ENCODE peak calls at places on chromosomes 16 and 17, in five cellular contexts. I, W, V, Y and X are unnamed samples.

GRCh38 chr17:37187262-37187661 is 188.5 kb upstream of the C17orf78 start:
- DNase-seq in I (no peak), W (no peak), V (no peak), Y (no peak), X (no peak)

GRCh38 chr16:78496189-78496588 is 396.7 kb downstream of the WWOX start:
- DNase-seq in I (no peak), W (no peak), V (no peak), Y (no peak), X (no peak)

GRCh38 chr17:305090-305976 is 47.3 kb downstream of the RPH3AL start:
- DNase-seq in I (no peak), W (no peak), V (no peak), Y (no peak), X (no peak)

GRCh38 chr16:20401475-20402016 is 3.0 kb downstream of the PDILT start:
- DNase-seq in I (no peak), W (no peak), V (no peak), Y (no peak), X (no peak)

GRCh38 chr16:62066747-62067146 is 30.5 kb upstream of the CDH8 start:
- DNase-seq in I (no peak), W (no peak), V (no peak), Y (no peak), X (no peak)

GRCh38 chr16:47413041-47413440 is 47.8 kb downstream of the ITFG1 start:
- DNase-seq in I (no peak), W (no peak), V (no peak), Y (no peak), X (no peak)

GRCh38 chr17:74011963-74012362 is 191.5 kb upstream of the RPL38 start:
- DNase-seq in I (no peak), W (no peak), V (no peak), Y (no peak), X (no peak)

GRCh38 chr17:75340636-75341035 is 51.4 kb upstream of the SLC25A19 start:
- DNase-seq in I (no peak), W (no peak), V (no peak), Y (no peak), X (no peak)

GRCh38 chr17:79981090-79981489 is 54.6 kb downstream of the TBC1D16 start:
- DNase-seq in I (no peak), W (no peak), V (no peak), Y (no peak), X (no peak)

GRCh38 chr16:86033971-86034370 is 135.0 kb downstream of the IRF8 start:
- DNase-seq in I (no peak), W (no peak), V (no peak), Y (no peak), X (no peak)

GRCh38 chr17:82613283-82614094 is 34.8 kb downstream of the WDR45B start:
- DNase-seq in I (no peak), W (no peak), V (no peak), Y (no peak), X (no peak)

GRCh38 chr16:924063-924462 is 46.7 kb downstream of the LMF1 start:
- DNase-seq in I (no peak), W (no peak), V (no peak), Y (no peak), X (no peak)

GRCh38 chr16:58638148-58639036 is 8.8 kb upstream of the CNOT1 start:
- DNase-seq in I (peak; percentile 26), W (peak; percentile 19), V (no peak), Y (peak; percentile 79), X (no peak)

GRCh38 chr17:31604936-31605335 is 213.5 kb downstream of the RAB11FIP4 start:
- DNase-seq in I (no peak), W (no peak), V (no peak), Y (no peak), X (no peak)

GRCh38 chr17:40554646-40555295 is 10.5 kb downstream of the CCR7 start:
- DNase-seq in I (no peak), W (no peak), V (no peak), Y (no peak), X (no peak)

GRCh38 chr17:14015286-14015685 is 54.0 kb upstream of the COX10 start:
- DNase-seq in I (no peak), W (no peak), V (no peak), Y (no peak), X (no peak)

GRCh38 chr16:87121816-87122215 is 195.4 kb downstream of the C16orf95 start:
- DNase-seq in I (no peak), W (no peak), V (no peak), Y (no peak), X (no peak)

GRCh38 chr16:48452991-48453760 is 68.0 kb upstream of the SIAH1 start:
- DNase-seq in I (no peak), W (no peak), V (no peak), Y (no peak), X (no peak)

GRCh38 chr17:39872700-39873099 is 4.7 kb downstream of the ZPBP2 start:
- DNase-seq in I (no peak), W (no peak), V (no peak), Y (peak; percentile 20), X (no peak)

GRCh38 chr17:78997231-78997741 is 12.3 kb downstream of the CANT1 start:
- DNase-seq in I (no peak), W (no peak), V (no peak), Y (no peak), X (no peak)

GRCh38 chr17:75003070-75003956 is 9.2 kb upstream of the MRPL58 start:
- DNase-seq in I (no peak), W (no peak), V (no peak), Y (no peak), X (no peak)

GRCh38 chr16:1989826-1990335 is at the start of gene SYNGR3:
- DNase-seq in I (no peak), W (no peak), V (no peak), Y (no peak), X (no peak)

GRCh38 chr16:67395105-67395457 is 1.8 kb upstream of the TPPP3 start:
- DNase-seq in I (no peak), W (no peak), V (no peak), Y (no peak), X (no peak)

GRCh38 chr16:67393790-67394270 is 532 bp upstream of the TPPP3 start:
- DNase-seq in I (no peak), W (no peak), V (no peak), Y (no peak), X (no peak)

GRCh38 chr16:67395458-67396158 is 2.3 kb upstream of the TPPP3 start:
- DNase-seq in I (no peak), W (no peak), V (no peak), Y (no peak), X (no peak)

GRCh38 chr16:67393111-67393789 is at the start of gene TPPP3:
- DNase-seq in I (peak; percentile 94), W (no peak), V (no peak), Y (peak; percentile 77), X (peak; percentile 66)

DNA sequence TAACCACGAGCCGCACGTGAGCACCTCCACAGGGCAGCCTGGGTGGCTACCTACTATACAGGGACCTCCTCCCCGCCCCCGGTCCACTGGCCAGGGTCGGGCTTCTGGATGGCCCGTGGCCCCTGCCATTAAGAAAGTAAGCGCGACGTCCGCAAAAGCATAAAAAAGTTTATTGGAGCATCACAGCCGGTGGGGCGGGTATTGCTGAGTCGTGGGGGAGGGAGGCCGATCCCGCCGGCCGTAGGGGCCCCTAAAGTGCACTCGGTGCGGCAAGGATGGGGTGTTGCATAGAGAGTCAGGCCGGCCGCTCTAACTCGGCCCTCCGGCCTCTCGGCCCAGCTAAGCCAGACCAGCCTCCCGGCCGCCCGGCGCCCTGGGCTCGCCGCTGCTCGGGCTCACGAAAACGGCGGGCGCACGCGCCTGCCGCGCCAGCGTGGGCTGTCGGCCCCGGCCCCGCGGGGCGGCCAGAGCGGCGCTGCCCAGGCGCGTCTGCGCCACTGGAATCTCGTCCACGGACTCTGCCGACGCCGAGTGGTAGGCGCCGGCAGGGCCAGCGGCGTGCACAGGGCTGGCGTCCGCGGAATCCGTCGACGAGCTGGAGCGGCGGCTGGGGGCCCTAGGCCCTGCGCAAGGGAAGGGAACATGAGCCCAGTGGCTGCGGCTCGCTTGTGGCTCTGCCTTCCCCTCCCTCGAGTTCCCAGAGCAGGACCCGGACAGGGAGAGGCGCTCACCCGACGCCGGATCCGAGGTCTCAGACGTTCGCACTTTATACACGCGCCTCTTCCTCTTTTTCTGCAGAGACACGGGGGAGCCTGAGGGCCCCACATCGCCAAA is 1.2 kb upstream of the TPPP3 start:
- DNase-seq in I (no peak), W (no peak), V (no peak), Y (no peak), X (no peak)
- TF ChIP-seq SUZ12 in I (no peak), W (peak; percentile 90), V (no peak), Y (no peak), X (no peak)

GRCh38 chr17:21042434-21043295 is at the start of gene USP22:
- DNase-seq in I (peak; percentile 88), W (no peak), V (no peak), Y (no peak), X (no peak)
- TF ChIP-seq SUZ12 in I (no peak), W (no peak), V (no peak), Y (no peak), X (no peak)

DNA sequence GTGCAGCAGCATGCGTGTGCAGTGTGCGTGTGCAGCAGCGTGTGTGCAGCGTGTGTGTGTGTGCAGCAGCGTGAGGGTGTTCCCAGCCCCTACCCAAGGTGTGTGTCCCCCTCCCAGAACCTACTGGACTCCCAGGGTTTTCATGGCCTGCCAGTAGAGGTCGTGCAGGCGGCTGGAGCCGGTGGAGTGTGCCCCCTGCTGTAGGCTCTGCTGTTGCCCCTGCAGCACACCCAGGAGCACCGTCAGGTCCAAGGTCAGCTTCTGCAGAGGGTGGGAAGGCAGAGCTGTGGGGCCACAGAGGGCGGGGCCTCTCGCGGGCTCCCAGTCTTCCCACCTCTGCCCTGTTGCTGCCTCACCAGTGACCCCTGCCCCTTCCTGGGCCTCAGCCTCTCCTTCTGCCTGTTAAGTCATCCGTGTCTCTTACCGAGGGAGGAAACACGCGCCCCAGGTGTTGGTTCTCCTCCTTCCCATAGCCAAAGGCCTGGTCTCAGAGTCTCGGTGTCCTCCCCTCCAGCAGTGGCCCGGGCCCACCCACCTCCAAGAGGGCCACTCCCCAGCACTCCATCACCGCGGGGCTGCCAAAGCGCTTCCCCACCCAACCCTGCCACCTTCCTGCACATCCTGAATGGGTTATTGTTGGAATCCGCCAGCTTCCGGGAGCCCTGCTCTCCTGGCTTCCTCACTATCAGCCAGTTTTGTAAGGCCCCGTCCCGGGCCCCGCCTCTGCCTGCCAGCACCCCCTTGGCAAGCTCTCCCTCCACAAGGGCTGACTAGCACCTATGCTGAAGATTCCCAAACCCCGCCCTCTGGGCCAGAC is 14.8 kb downstream of the MYBBP1A start:
- DNase-seq in I (no peak), W (no peak), V (no peak), Y (peak; percentile 59), X (no peak)
- TF ChIP-seq SUZ12 in I (no peak), W (no peak), V (no peak), Y (no peak), X (no peak)

DNA sequence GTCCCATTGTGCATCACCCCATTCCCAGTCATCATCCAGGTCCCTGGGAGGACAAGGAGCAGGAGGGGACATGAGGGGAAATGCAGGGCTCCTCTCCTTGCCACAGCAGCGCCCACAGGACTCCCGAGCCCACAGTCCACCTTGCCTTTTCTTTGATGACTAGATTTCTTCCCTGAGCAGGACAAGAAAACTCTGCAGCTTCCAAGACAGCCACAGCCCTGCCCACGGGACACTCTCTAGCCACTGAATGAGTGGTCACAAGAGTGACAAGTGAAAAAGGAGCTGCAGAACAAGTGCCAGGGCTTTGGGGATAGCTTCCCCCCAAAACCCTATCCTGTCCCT is 4.7 kb downstream of the NEURL4 start:
- DNase-seq in I (no peak), W (no peak), V (no peak), Y (no peak), X (no peak)
- TF ChIP-seq SUZ12 in I (no peak), W (no peak), V (no peak), Y (no peak), X (no peak)

GRCh38 chr17:81404557-81405165 is 9.4 kb downstream of the BAHCC1 start:
- DNase-seq in I (no peak), W (no peak), V (no peak), Y (no peak), X (no peak)
- TF ChIP-seq SUZ12 in I (no peak), W (no peak), V (no peak), Y (no peak), X (no peak)

GRCh38 chr16:4391635-4392381 is 20.2 kb downstream of the VASN start:
- DNase-seq in I (no peak), W (no peak), V (no peak), Y (no peak), X (no peak)
- TF ChIP-seq SUZ12 in I (no peak), W (no peak), V (no peak), Y (no peak), X (no peak)